ENCODE peak calls at places on chromosomes 7 and 10, in eight cellular contexts. One of them, this sample, is unnamed.

GRCh38 chr10:51074238-51075028 is at the start of gene PRKG1:
- DNase-seq in MCF 10A: no peak
- DNase-seq in stimulated activated CD4-positive, alpha-beta T cell treated with anti-CD3 and anti-CD28 coated beads, Interleukin-2, amount 100 ng/mL, for 48 hours: no peak
- DNase-seq in mucosa of descending colon: peak
- DNase-seq in heart left ventricle: peak
- DNase-seq in AG20443: peak
- DNase-seq in activated CD4-positive, CD25-positive, alpha-beta regulatory T cell treated with anti-CD3 and anti-CD28 coated beads, Interleukin-2, amount 50 U/mL, for 72 hours: no peak
- DNase-seq in dermis microvascular lymphatic vessel endothelial cell: no peak
- DNase-seq in this sample: peak

GRCh38 chr7:75843470-75844116 is 30.0 kb upstream of the CCL24 start:
- DNase-seq in mucosa of descending colon: no peak
- DNase-seq in dermis microvascular lymphatic vessel endothelial cell: no peak
- DNase-seq in stimulated activated CD4-positive, alpha-beta T cell treated with anti-CD3 and anti-CD28 coated beads, Interleukin-2, amount 100 ng/mL, for 48 hours: no peak
- DNase-seq in AG20443: no peak
- DNase-seq in MCF 10A: no peak
- DNase-seq in activated CD4-positive, CD25-positive, alpha-beta regulatory T cell treated with anti-CD3 and anti-CD28 coated beads, Interleukin-2, amount 50 U/mL, for 72 hours: no peak
- DNase-seq in heart left ventricle: no peak
- DNase-seq in this sample: no peak

GRCh38 chr7:5586279-5586962 is 162.8 kb upstream of the TNRC18 start:
- DNase-seq in AG20443: peak
- DNase-seq in MCF 10A: no peak
- DNase-seq in stimulated activated CD4-positive, alpha-beta T cell treated with anti-CD3 and anti-CD28 coated beads, Interleukin-2, amount 100 ng/mL, for 48 hours: no peak
- DNase-seq in activated CD4-positive, CD25-positive, alpha-beta regulatory T cell treated with anti-CD3 and anti-CD28 coated beads, Interleukin-2, amount 50 U/mL, for 72 hours: no peak
- DNase-seq in heart left ventricle: no peak
- DNase-seq in dermis microvascular lymphatic vessel endothelial cell: no peak
- DNase-seq in mucosa of descending colon: peak
- DNase-seq in this sample: peak

GRCh38 chr10:67883710-67884312 is 645 bp upstream of the SIRT1 start:
- DNase-seq in mucosa of descending colon: no peak
- DNase-seq in stimulated activated CD4-positive, alpha-beta T cell treated with anti-CD3 and anti-CD28 coated beads, Interleukin-2, amount 100 ng/mL, for 48 hours: no peak
- DNase-seq in AG20443: peak
- DNase-seq in heart left ventricle: no peak
- DNase-seq in activated CD4-positive, CD25-positive, alpha-beta regulatory T cell treated with anti-CD3 and anti-CD28 coated beads, Interleukin-2, amount 50 U/mL, for 72 hours: no peak
- DNase-seq in dermis microvascular lymphatic vessel endothelial cell: no peak
- DNase-seq in MCF 10A: no peak
- DNase-seq in this sample: no peak

GRCh38 chr7:75690121-75690523 is 48.6 kb downstream of the HIP1 start:
- DNase-seq in heart left ventricle: no peak
- DNase-seq in AG20443: no peak
- DNase-seq in stimulated activated CD4-positive, alpha-beta T cell treated with anti-CD3 and anti-CD28 coated beads, Interleukin-2, amount 100 ng/mL, for 48 hours: no peak
- DNase-seq in activated CD4-positive, CD25-positive, alpha-beta regulatory T cell treated with anti-CD3 and anti-CD28 coated beads, Interleukin-2, amount 50 U/mL, for 72 hours: no peak
- DNase-seq in mucosa of descending colon: no peak
- DNase-seq in dermis microvascular lymphatic vessel endothelial cell: no peak
- DNase-seq in MCF 10A: no peak
- DNase-seq in this sample: peak

GRCh38 chr7:99778880-99779279 is 5.1 kb downstream of the CYP3A4 start:
- DNase-seq in mucosa of descending colon: no peak
- DNase-seq in MCF 10A: no peak
- DNase-seq in AG20443: no peak
- DNase-seq in activated CD4-positive, CD25-positive, alpha-beta regulatory T cell treated with anti-CD3 and anti-CD28 coated beads, Interleukin-2, amount 50 U/mL, for 72 hours: no peak
- DNase-seq in heart left ventricle: no peak
- DNase-seq in stimulated activated CD4-positive, alpha-beta T cell treated with anti-CD3 and anti-CD28 coated beads, Interleukin-2, amount 100 ng/mL, for 48 hours: no peak
- DNase-seq in dermis microvascular lymphatic vessel endothelial cell: no peak
- DNase-seq in this sample: no peak

GRCh38 chr7:138001529-138002095 is at the start of gene CREB3L2:
- DNase-seq in mucosa of descending colon: peak
- DNase-seq in AG20443: peak
- DNase-seq in heart left ventricle: no peak
- DNase-seq in dermis microvascular lymphatic vessel endothelial cell: no peak
- DNase-seq in MCF 10A: peak
- DNase-seq in stimulated activated CD4-positive, alpha-beta T cell treated with anti-CD3 and anti-CD28 coated beads, Interleukin-2, amount 100 ng/mL, for 48 hours: peak
- DNase-seq in activated CD4-positive, CD25-positive, alpha-beta regulatory T cell treated with anti-CD3 and anti-CD28 coated beads, Interleukin-2, amount 50 U/mL, for 72 hours: peak
- DNase-seq in this sample: peak

GRCh38 chr10:75358835-75359421 is 42.6 kb downstream of the ZNF503 start:
- DNase-seq in heart left ventricle: no peak
- DNase-seq in dermis microvascular lymphatic vessel endothelial cell: no peak
- DNase-seq in stimulated activated CD4-positive, alpha-beta T cell treated with anti-CD3 and anti-CD28 coated beads, Interleukin-2, amount 100 ng/mL, for 48 hours: no peak
- DNase-seq in AG20443: peak
- DNase-seq in mucosa of descending colon: no peak
- DNase-seq in activated CD4-positive, CD25-positive, alpha-beta regulatory T cell treated with anti-CD3 and anti-CD28 coated beads, Interleukin-2, amount 50 U/mL, for 72 hours: no peak
- DNase-seq in MCF 10A: peak
- DNase-seq in this sample: peak

GRCh38 chr10:89392974-89393373 is 551 bp downstream of the IFIT1 start:
- DNase-seq in activated CD4-positive, CD25-positive, alpha-beta regulatory T cell treated with anti-CD3 and anti-CD28 coated beads, Interleukin-2, amount 50 U/mL, for 72 hours: no peak
- DNase-seq in dermis microvascular lymphatic vessel endothelial cell: no peak
- DNase-seq in MCF 10A: peak
- DNase-seq in mucosa of descending colon: no peak
- DNase-seq in heart left ventricle: no peak
- DNase-seq in stimulated activated CD4-positive, alpha-beta T cell treated with anti-CD3 and anti-CD28 coated beads, Interleukin-2, amount 100 ng/mL, for 48 hours: no peak
- DNase-seq in AG20443: peak
- DNase-seq in this sample: no peak